ENCODE peak calls at places on chromosome 19, in seven cellular contexts. T is right lobe of liver; X is M059J; Z is SIG-M5; D is memory B cell; N is activated CD4-positive, alpha-beta T cell treated with anti-CD3 and anti-CD28 coated beads for 24 hours; C is dermis microvascular lymphatic vessel endothelial cell. M is an unnamed sample.
A peak's percentile ranks its signal among the peaks of the same experiment; 100 is the strongest.

GRCh38 chr19:5603626-5604025 is 18.9 kb downstream of the SAFB2 start:
- DNase-seq in T (no peak), C (no peak), N (no peak), X (no peak), D (no peak), Z (no peak), M (no peak)

GRCh38 chr19:10497371-10497770 is 5.8 kb downstream of the KEAP1 start:
- DNase-seq in C (no peak), N (no peak), T (no peak), D (no peak), Z (no peak), X (no peak), M (no peak)

GRCh38 chr19:54421521-54421920 is 6.3 kb downstream of the TTYH1 start:
- DNase-seq in N (no peak), C (no peak), T (no peak), D (no peak), X (no peak), Z (no peak), M (no peak)

GRCh38 chr19:35524181-35524838 is 3.8 kb downstream of the SBSN start:
- DNase-seq in D (no peak), Z (no peak), T (no peak), X (no peak), C (no peak), N (no peak), M (no peak)

GRCh38 chr19:35828694-35829301 is 16.2 kb upstream of the PRODH2 start:
- DNase-seq in T (peak; percentile 67), N (peak; percentile 27), X (peak; percentile 50), D (no peak), Z (no peak), C (peak; percentile 47), M (peak; percentile 61)

GRCh38 chr19:23099966-23100365 is 16.9 kb upstream of the ZNF730 start:
- DNase-seq in T (no peak), C (no peak), X (no peak), N (no peak), Z (no peak), D (no peak), M (no peak)

GRCh38 chr19:52212572-52213255 is 22.9 kb downstream of the PPP2R1A start:
- DNase-seq in T (no peak), C (no peak), Z (no peak), X (no peak), D (no peak), N (no peak), M (no peak)

GRCh38 chr19:6092329-6093286 is 17.7 kb downstream of the RFX2 start:
- DNase-seq in D (no peak), T (peak; percentile 75), C (no peak), Z (no peak), X (peak; percentile 95), N (no peak), M (peak; percentile 89)

GRCh38 chr19:4061178-4061682 is 5.5 kb downstream of the ZBTB7A start:
- DNase-seq in X (no peak), D (peak; percentile 34), T (peak; percentile 94), Z (no peak), C (no peak), N (no peak), M (peak; percentile 82)

GRCh38 chr19:14004619-14005380 is 1.3 kb downstream of the RFX1 start:
- DNase-seq in Z (no peak), D (peak; percentile 31), N (no peak), X (no peak), T (peak; percentile 84), C (peak; percentile 43), M (no peak)

GRCh38 chr19:3284759-3285646 is 60.5 kb downstream of the CELF5 start:
- DNase-seq in Z (no peak), N (peak; percentile 49), T (peak; percentile 80), C (no peak), D (no peak), X (peak; percentile 59), M (peak; percentile 88)

GRCh38 chr19:38658462-38659306 is 11.2 kb downstream of the ACTN4 start:
- DNase-seq in D (no peak), N (no peak), Z (no peak), C (peak; percentile 66), T (no peak), X (peak; percentile 100), M (peak; percentile 99)

GRCh38 chr19:39645800-39646411 is 9.8 kb upstream of the LGALS16 start:
- DNase-seq in C (no peak), N (no peak), Z (no peak), X (peak; percentile 22), T (no peak), D (no peak), M (peak; percentile 36)

GRCh38 chr19:34330116-34330515 is 34.9 kb upstream of the GPI start:
- DNase-seq in D (no peak), T (no peak), N (no peak), C (no peak), Z (no peak), X (no peak), M (no peak)

GRCh38 chr19:46608178-46608577 is 7.0 kb downstream of the CALM3 start:
- DNase-seq in Z (no peak), N (no peak), D (no peak), T (no peak), C (no peak), X (no peak), M (no peak)

GRCh38 chr19:29525901-29526729 is at the start of gene VSTM2B:
- DNase-seq in N (no peak), X (no peak), Z (no peak), T (peak; percentile 10), C (no peak), D (no peak), M (no peak)

GRCh38 chr19:33554391-33554790 is 32.8 kb upstream of the PEPD start:
- DNase-seq in D (no peak), C (no peak), T (no peak), N (no peak), X (no peak), Z (no peak), M (no peak)

GRCh38 chr19:33231511-33231910 is 5.9 kb upstream of the SLC7A10 start:
- DNase-seq in T (no peak), X (no peak), N (no peak), C (no peak), Z (no peak), D (no peak), M (no peak)

GRCh38 chr19:49109569-49110233 is 4.5 kb upstream of the LIN7B start:
- DNase-seq in C (no peak), T (no peak), X (no peak), N (no peak), D (no peak), Z (no peak), M (no peak)

GRCh38 chr19:3159565-3159964 is 19.0 kb upstream of the S1PR4 start:
- DNase-seq in Z (no peak), T (no peak), C (no peak), D (no peak), N (no peak), X (no peak), M (no peak)

GRCh38 chr19:33086955-33087354 is 6.0 kb downstream of the GPATCH1 start:
- DNase-seq in D (no peak), Z (no peak), C (no peak), N (no peak), X (no peak), T (no peak), M (no peak)

GRCh38 chr19:51339313-51339686 is 2.6 kb downstream of the VSIG10L start:
- DNase-seq in N (no peak), D (no peak), X (no peak), C (no peak), T (no peak), Z (no peak), M (no peak)

GRCh38 chr19:9721861-9722260 is 46.7 kb downstream of the ZNF846 start:
- DNase-seq in Z (no peak), D (no peak), X (no peak), T (no peak), N (no peak), C (no peak), M (no peak)

GRCh38 chr19:2387367-2388288 is 27.6 kb downstream of the TMPRSS9 start:
- DNase-seq in C (no peak), Z (no peak), T (no peak), N (no peak), X (no peak), D (no peak), M (no peak)

GRCh38 chr19:52748336-52748950 is 13.6 kb upstream of the ZNF611 start:
- DNase-seq in T (no peak), D (no peak), N (no peak), Z (no peak), C (peak; percentile 26), X (peak; percentile 48), M (peak; percentile 48)

GRCh38 chr19:12800873-12801465 is 631 bp downstream of the PRDX2 start:
- DNase-seq in Z (no peak), X (no peak), D (no peak), C (no peak), T (peak; percentile 60), N (no peak), M (no peak)

GRCh38 chr19:40322951-40323615 is 25.1 kb downstream of the C19orf47 start:
- DNase-seq in T (no peak), Z (no peak), D (no peak), C (no peak), N (no peak), X (no peak), M (no peak)